ENCODE peak calls at places on chromosome 4, in seven cellular contexts. One of them, this sample, is unnamed.

GRCh38 chr4:76694056-76694455 is 203.9 kb downstream of the SOWAHB start:
- DNase-seq in H1: no peak
- DNase-seq in HepG2: no peak
- DNase-seq in HCT116: no peak
- DNase-seq in K562: no peak
- DNase-seq in GM12878: no peak
- DNase-seq in Panc1: no peak
- DNase-seq in this sample: no peak

GRCh38 chr4:95830647-95831046 is 9.2 kb upstream of the PDHA2 start:
- DNase-seq in H1: no peak
- DNase-seq in HepG2: no peak
- DNase-seq in HCT116: no peak
- DNase-seq in K562: no peak
- DNase-seq in GM12878: no peak
- DNase-seq in Panc1: no peak
- DNase-seq in this sample: no peak

GRCh38 chr4:47315346-47315745 is 148.2 kb downstream of the COMMD8 start:
- DNase-seq in H1: no peak
- DNase-seq in HepG2: no peak
- DNase-seq in HCT116: no peak
- DNase-seq in K562: no peak
- DNase-seq in GM12878: no peak
- DNase-seq in Panc1: no peak
- DNase-seq in this sample: no peak

GRCh38 chr4:146654976-146655761 is 16.5 kb downstream of the POU4F2 start:
- DNase-seq in H1: no peak
- DNase-seq in HepG2: no peak
- DNase-seq in HCT116: no peak
- DNase-seq in K562: no peak
- DNase-seq in GM12878: no peak
- DNase-seq in Panc1: no peak
- DNase-seq in this sample: peak; percentile 84

GRCh38 chr4:16496501-16496900 is 270.2 kb upstream of the TAPT1 start:
- DNase-seq in H1: no peak
- DNase-seq in HepG2: no peak
- DNase-seq in HCT116: no peak
- DNase-seq in K562: no peak
- DNase-seq in GM12878: no peak
- DNase-seq in Panc1: no peak
- DNase-seq in this sample: no peak

GRCh38 chr4:105990933-105991332 is 95.7 kb downstream of the NPNT start:
- DNase-seq in H1: no peak
- DNase-seq in HepG2: no peak
- DNase-seq in HCT116: peak; percentile 54
- DNase-seq in K562: no peak
- DNase-seq in GM12878: no peak
- DNase-seq in Panc1: no peak
- DNase-seq in this sample: peak; percentile 23

GRCh38 chr4:113003841-113004240 is 45.6 kb upstream of the ANK2 start:
- DNase-seq in H1: no peak
- DNase-seq in HepG2: no peak
- DNase-seq in HCT116: no peak
- DNase-seq in K562: no peak
- DNase-seq in GM12878: no peak
- DNase-seq in Panc1: no peak
- DNase-seq in this sample: no peak

GRCh38 chr4:72468904-72469502 is 100.0 kb downstream of the ADAMTS3 start:
- DNase-seq in H1: no peak
- DNase-seq in HepG2: peak; percentile 17
- DNase-seq in HCT116: peak; percentile 4
- DNase-seq in K562: peak; percentile 40
- DNase-seq in GM12878: no peak
- DNase-seq in Panc1: no peak
- DNase-seq in this sample: no peak

GRCh38 chr4:7424553-7425111 is 10.1 kb downstream of the PSAPL1 start:
- DNase-seq in H1: no peak
- DNase-seq in HepG2: no peak
- DNase-seq in HCT116: no peak
- DNase-seq in K562: no peak
- DNase-seq in GM12878: no peak
- DNase-seq in Panc1: no peak
- DNase-seq in this sample: peak; percentile 22

GRCh38 chr4:105088110-105088879 is 58.4 kb upstream of the TET2 start:
- DNase-seq in H1: peak; percentile 43
- DNase-seq in HepG2: no peak
- DNase-seq in HCT116: no peak
- DNase-seq in K562: no peak
- DNase-seq in GM12878: no peak
- DNase-seq in Panc1: no peak
- DNase-seq in this sample: no peak

GRCh38 chr4:134028411-134028810 is 173.2 kb downstream of the PABPC4L start:
- DNase-seq in H1: no peak
- DNase-seq in HepG2: no peak
- DNase-seq in HCT116: no peak
- DNase-seq in K562: no peak
- DNase-seq in GM12878: no peak
- DNase-seq in Panc1: no peak
- DNase-seq in this sample: no peak

DNA sequence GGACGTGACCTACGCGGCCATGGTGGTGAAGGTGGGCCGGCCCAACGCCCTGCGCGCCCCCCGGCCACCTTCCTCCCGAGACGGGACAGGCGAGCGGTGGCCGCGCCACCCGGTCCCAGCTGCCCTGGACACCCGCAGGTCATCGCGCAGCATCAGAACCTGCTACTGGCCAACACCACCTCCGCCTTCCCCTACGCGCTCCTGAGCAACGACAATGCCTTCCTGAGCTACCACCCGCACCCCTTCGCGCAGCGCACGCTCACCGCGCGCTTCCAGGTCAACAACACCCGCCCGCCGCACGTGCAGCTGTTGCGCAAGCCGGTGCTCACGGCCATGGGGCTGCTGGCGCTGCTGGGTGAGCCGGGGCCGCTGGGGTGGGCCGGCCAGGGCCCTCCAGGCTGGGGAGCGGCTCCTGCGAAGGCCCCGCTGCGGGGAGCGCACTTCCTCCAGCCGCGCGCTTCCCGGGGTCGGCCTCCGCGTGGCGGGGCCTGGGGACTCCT is 9.0 kb upstream of the SLC26A1 start:
- DNase-seq in H1: no peak
- DNase-seq in HepG2: no peak
- DNase-seq in HCT116: no peak
- DNase-seq in K562: no peak
- DNase-seq in GM12878: no peak
- DNase-seq in Panc1: no peak
- DNase-seq in this sample: no peak
- H3K4me3 ChIP-seq in H1: peak overlapping the region; percentile 31
- H3K4me3 ChIP-seq in HepG2: no peak overlapping the region
- H3K4me3 ChIP-seq in HCT116: no peak overlapping the region
- H3K4me3 ChIP-seq in K562: no peak overlapping the region
- H3K4me3 ChIP-seq in GM12878: no peak overlapping the region
- H3K4me3 ChIP-seq in Panc1: no peak overlapping the region
- H3K4me3 ChIP-seq in this sample: no peak overlapping the region

GRCh38 chr4:3266076-3266475 is 17.1 kb downstream of the MSANTD1 start:
- DNase-seq in H1: no peak
- DNase-seq in HepG2: no peak
- DNase-seq in HCT116: no peak
- DNase-seq in K562: no peak
- DNase-seq in GM12878: no peak
- DNase-seq in Panc1: no peak
- DNase-seq in this sample: no peak

GRCh38 chr4:3262208-3263052 is 13.5 kb downstream of the MSANTD1 start:
- DNase-seq in H1: no peak
- DNase-seq in HepG2: no peak
- DNase-seq in HCT116: no peak
- DNase-seq in K562: no peak
- DNase-seq in GM12878: no peak
- DNase-seq in Panc1: no peak
- DNase-seq in this sample: peak; percentile 30

GRCh38 chr4:3261411-3262207 is 12.7 kb downstream of the MSANTD1 start:
- DNase-seq in H1: no peak
- DNase-seq in HepG2: no peak
- DNase-seq in HCT116: no peak
- DNase-seq in K562: no peak
- DNase-seq in GM12878: no peak
- DNase-seq in Panc1: no peak
- DNase-seq in this sample: peak; percentile 17

GRCh38 chr4:3267576-3268394 is 18.8 kb downstream of the MSANTD1 start:
- DNase-seq in H1: no peak
- DNase-seq in HepG2: no peak
- DNase-seq in HCT116: no peak
- DNase-seq in K562: peak; percentile 16
- DNase-seq in GM12878: no peak
- DNase-seq in Panc1: no peak
- DNase-seq in this sample: no peak

GRCh38 chr4:3263053-3263958 is 14.3 kb downstream of the MSANTD1 start:
- DNase-seq in H1: no peak
- DNase-seq in HepG2: no peak
- DNase-seq in HCT116: no peak
- DNase-seq in K562: no peak
- DNase-seq in GM12878: no peak
- DNase-seq in Panc1: no peak
- DNase-seq in this sample: peak; percentile 20
- TF ChIP-seq SIN3A in H1: no peak
- TF ChIP-seq SIN3A in HepG2: no peak
- TF ChIP-seq SIN3A in HCT116: no peak
- TF ChIP-seq SIN3A in K562: no peak
- TF ChIP-seq SIN3A in GM12878: no peak
- TF ChIP-seq SIN3A in Panc1: no peak
- TF ChIP-seq SIN3A in this sample: no peak

GRCh38 chr4:30725562-30725961 is 5.4 kb downstream of the PCDH7 start:
- DNase-seq in H1: no peak
- DNase-seq in HepG2: no peak
- DNase-seq in HCT116: no peak
- DNase-seq in K562: no peak
- DNase-seq in GM12878: no peak
- DNase-seq in Panc1: no peak
- DNase-seq in this sample: no peak
- H3K4me3 ChIP-seq in H1: no peak overlapping the region
- H3K4me3 ChIP-seq in HepG2: no peak overlapping the region
- H3K4me3 ChIP-seq in HCT116: no peak overlapping the region
- H3K4me3 ChIP-seq in K562: no peak overlapping the region
- H3K4me3 ChIP-seq in GM12878: no peak overlapping the region
- H3K4me3 ChIP-seq in Panc1: peak overlapping the region; percentile 59
- H3K4me3 ChIP-seq in this sample: no peak overlapping the region

DNA sequence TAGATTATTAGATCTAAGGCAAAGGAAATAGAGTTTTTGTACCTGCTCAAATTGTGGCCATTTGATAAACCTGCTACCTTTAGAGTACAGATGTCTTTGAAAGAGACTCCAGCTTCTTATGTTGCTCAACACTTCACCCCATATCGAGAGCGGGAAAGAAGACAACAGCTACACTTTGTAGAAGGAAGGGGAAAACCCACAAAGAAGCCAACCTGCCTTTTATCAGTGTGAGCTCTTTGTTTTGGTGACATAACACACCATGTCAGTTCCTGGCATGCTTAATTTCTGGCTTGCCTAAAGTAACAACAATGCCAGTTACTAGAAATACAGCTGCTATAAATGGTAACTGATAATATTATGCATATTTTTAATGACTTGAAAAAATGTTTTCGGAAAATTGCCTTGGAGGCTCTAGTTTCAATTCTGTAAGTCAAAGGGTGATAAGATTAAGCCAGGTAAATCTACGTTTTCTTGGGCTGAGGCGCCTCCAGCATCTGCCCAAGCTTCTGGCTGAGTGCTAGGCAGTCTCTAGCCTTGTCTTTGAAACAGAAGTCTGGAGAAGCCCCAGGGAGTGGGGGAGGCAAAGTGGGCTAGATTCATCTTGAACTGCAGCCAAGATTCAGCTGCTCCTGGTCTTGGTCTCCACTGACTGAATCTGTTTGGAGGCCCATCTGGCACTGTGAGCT is 186.9 kb upstream of the LEF1 start:
- DNase-seq in H1: no peak
- DNase-seq in HepG2: no peak
- DNase-seq in HCT116: no peak
- DNase-seq in K562: peak; percentile 38
- DNase-seq in GM12878: no peak
- DNase-seq in Panc1: no peak
- DNase-seq in this sample: peak; percentile 69
- TF ChIP-seq SIN3A in H1: no peak
- TF ChIP-seq SIN3A in HepG2: no peak
- TF ChIP-seq SIN3A in HCT116: no peak
- TF ChIP-seq SIN3A in K562: no peak
- TF ChIP-seq SIN3A in GM12878: no peak
- TF ChIP-seq SIN3A in Panc1: no peak
- TF ChIP-seq SIN3A in this sample: no peak

GRCh38 chr4:143403551-143403816 is 66.8 kb downstream of the GAB1 start:
- DNase-seq in H1: no peak
- DNase-seq in HepG2: no peak
- DNase-seq in HCT116: no peak
- DNase-seq in K562: no peak
- DNase-seq in GM12878: no peak
- DNase-seq in Panc1: no peak
- DNase-seq in this sample: no peak
- H3K4me3 ChIP-seq in H1: no peak overlapping the region
- H3K4me3 ChIP-seq in HepG2: no peak overlapping the region
- H3K4me3 ChIP-seq in HCT116: no peak overlapping the region
- H3K4me3 ChIP-seq in K562: no peak overlapping the region
- H3K4me3 ChIP-seq in GM12878: peak overlapping the region; percentile 1
- H3K4me3 ChIP-seq in Panc1: no peak overlapping the region
- H3K4me3 ChIP-seq in this sample: no peak overlapping the region

GRCh38 chr4:70778888-70779422 is 57.2 kb downstream of the RUFY3 start:
- DNase-seq in H1: no peak
- DNase-seq in HepG2: no peak
- DNase-seq in HCT116: no peak
- DNase-seq in K562: peak; percentile 9
- DNase-seq in GM12878: no peak
- DNase-seq in Panc1: no peak
- DNase-seq in this sample: no peak
- TF ChIP-seq SIN3A in H1: no peak
- TF ChIP-seq SIN3A in HepG2: no peak
- TF ChIP-seq SIN3A in HCT116: no peak
- TF ChIP-seq SIN3A in K562: no peak
- TF ChIP-seq SIN3A in GM12878: no peak
- TF ChIP-seq SIN3A in Panc1: no peak
- TF ChIP-seq SIN3A in this sample: no peak